ENCODE peak calls at places on chromosomes 11 and 22, in four cellular contexts. P is hepatic stellate cell, K is ovary, D is islet precursor cell. F is an unnamed sample.

GRCh38 chr22:26172389-26172990 is 3.2 kb downstream of the SEZ6L start:
- DNase-seq in P (peak), D (peak), K (no peak), F (peak)

GRCh38 chr11:46036969-46037368 is 84.3 kb downstream of the PHF21A start:
- DNase-seq in D (no peak), P (peak), K (no peak), F (no peak)

GRCh38 chr11:45225277-45225676 is 60.9 kb downstream of the SYT13 start:
- DNase-seq in P (no peak), D (no peak), K (no peak), F (no peak)

GRCh38 chr11:72693271-72693968 is 19.2 kb upstream of the PDE2A start:
- DNase-seq in K (no peak), D (no peak), P (no peak), F (no peak)

GRCh38 chr11:86269645-86270044 is 25.1 kb downstream of the EED start:
- DNase-seq in D (no peak), P (no peak), K (no peak), F (no peak)

GRCh38 chr22:29166180-29166579 is 39.5 kb upstream of the EMID1 start:
- DNase-seq in P (no peak), D (no peak), K (no peak), F (no peak)

GRCh38 chr11:46006418-46007070 is 84.1 kb downstream of the LARGE2 start:
- DNase-seq in K (no peak), P (peak), D (no peak), F (peak)

GRCh38 chr22:36816338-36816634 is 549 bp downstream of the PVALB start:
- DNase-seq in D (no peak), P (no peak), K (no peak), F (no peak)

GRCh38 chr22:47092896-47093311 is 330.5 kb downstream of the TBC1D22A start:
- DNase-seq in D (no peak), P (peak), K (no peak), F (no peak)

GRCh38 chr11:112745958-112746357 is 215.3 kb upstream of the NCAM1 start:
- DNase-seq in K (no peak), P (no peak), D (no peak), F (no peak)

GRCh38 chr11:134014502-134014901 is 54.4 kb upstream of the JAM3 start:
- DNase-seq in D (no peak), K (no peak), P (peak), F (no peak)

GRCh38 chr11:14248577-14248976 is 110.4 kb downstream of the RRAS2 start:
- DNase-seq in P (no peak), K (no peak), D (no peak), F (no peak)

GRCh38 chr22:49419661-49420060 is 408.0 kb downstream of the BRD1 start:
- DNase-seq in D (no peak), K (no peak), P (no peak), F (no peak)

GRCh38 chr11:68118753-68119448 is 2.3 kb downstream of the CHKA start:
- DNase-seq in D (peak), K (no peak), P (no peak), F (no peak)

GRCh38 chr11:15649371-15650104 is 534.8 kb downstream of the INSC start:
- DNase-seq in D (no peak), P (no peak), K (no peak), F (no peak)

GRCh38 chr11:10990637-10991036 is 132.8 kb upstream of the ZBED5 start:
- DNase-seq in P (no peak), K (no peak), D (no peak), F (no peak)

GRCh38 chr11:109426442-109426841 is 4.5 kb downstream of the C11orf87 start:
- DNase-seq in P (no peak), D (no peak), K (no peak), F (no peak)

GRCh38 chr22:25749420-25750169 is 7.6 kb downstream of the MYO18B start:
- DNase-seq in P (no peak), K (no peak), D (no peak), F (no peak)

GRCh38 chr11:17263803-17264202 is 12.7 kb upstream of the NUCB2 start:
- DNase-seq in P (peak), K (no peak), D (no peak), F (no peak)

GRCh38 chr11:47587733-47588326 is 1.4 kb downstream of the FAM180B start:
- DNase-seq in D (no peak), K (no peak), P (no peak), F (no peak)

GRCh38 chr11:63829823-63830489 is 9.0 kb upstream of the MARK2 start:
- DNase-seq in D (peak), P (peak), K (no peak), F (no peak)

GRCh38 chr11:43145653-43146052 is 166.1 kb upstream of the API5 start:
- DNase-seq in D (no peak), K (no peak), P (no peak), F (no peak)

GRCh38 chr11:69010361-69010891 is 2.6 kb downstream of the MRGPRF start:
- DNase-seq in D (peak), K (peak), P (peak), F (no peak)

F was measured in Panc1.